ENCODE peak calls at places on chromosome 12, in five cellular contexts. F is sigmoid colon, E is fibroblast of lung, J is endodermal cell, G is PC-9. N is an unnamed sample.
A peak's percentile ranks its signal among the peaks of the same experiment; 100 is the strongest.

GRCh38 chr12:82426586-82426985 is 68.3 kb downstream of the METTL25 start:
- DNase-seq in F (no peak), E (no peak), J (peak; percentile 56), G (no peak), N (no peak)

GRCh38 chr12:120988658-120989057 is 10.3 kb downstream of the HNF1A start:
- DNase-seq in F (no peak), E (no peak), J (no peak), G (no peak), N (no peak)

GRCh38 chr12:122846622-122847515 is 11.6 kb downstream of the HIP1R start:
- DNase-seq in F (no peak), E (no peak), J (peak; percentile 51), G (no peak), N (no peak)

GRCh38 chr12:55757701-55758100 is 14.8 kb downstream of the GDF11 start:
- DNase-seq in F (no peak), E (no peak), J (no peak), G (no peak), N (no peak)

GRCh38 chr12:63070709-63071108 is 80.3 kb downstream of the AVPR1A start:
- DNase-seq in F (no peak), E (no peak), J (no peak), G (no peak), N (no peak)

GRCh38 chr12:111102062-111102735 is 181.8 kb upstream of the MYL2 start:
- DNase-seq in F (no peak), E (no peak), J (no peak), G (no peak), N (no peak)

GRCh38 chr12:28026701-28027100 is 54.2 kb upstream of the PTHLH start:
- DNase-seq in F (no peak), E (no peak), J (no peak), G (peak; percentile 43), N (no peak)

GRCh38 chr12:53128780-53129747 is 25.8 kb downstream of the SOAT2 start:
- DNase-seq in F (no peak), E (no peak), J (no peak), G (no peak), N (no peak)

GRCh38 chr12:112664569-112664968 is 127.0 kb upstream of the RPH3A start:
- DNase-seq in F (no peak), E (no peak), J (peak; percentile 85), G (peak; percentile 2), N (no peak)

GRCh38 chr12:32039917-32040575 is 66.6 kb upstream of the BICD1 start:
- DNase-seq in F (no peak), E (no peak), J (peak; percentile 60), G (no peak), N (no peak)

GRCh38 chr12:46547421-46548340 is 175.1 kb upstream of the SLC38A2 start:
- DNase-seq in F (no peak), E (no peak), J (no peak), G (peak; percentile 58), N (no peak)

GRCh38 chr12:57214398-57214781 is 2.2 kb upstream of the NXPH4 start:
- DNase-seq in F (no peak), E (peak; percentile 54), J (peak; percentile 95), G (peak; percentile 55), N (no peak)

GRCh38 chr12:79848321-79848720 is 86.6 kb downstream of the PPP1R12A start:
- DNase-seq in F (no peak), E (peak; percentile 64), J (no peak), G (no peak), N (no peak)

GRCh38 chr12:65655074-65655493 is 169.2 kb upstream of the HMGA2 start:
- DNase-seq in F (no peak), E (peak; percentile 76), J (no peak), G (no peak), N (no peak)

GRCh38 chr12:14260011-14260993 is 105.2 kb upstream of the ATF7IP start:
- DNase-seq in F (peak; percentile 96), E (peak; percentile 76), J (peak; percentile 98), G (peak; percentile 94), N (peak; percentile 81)

GRCh38 chr12:3315201-3315661 is 175.8 kb upstream of the PRMT8 start:
- DNase-seq in F (peak; percentile 87), E (peak; percentile 86), J (no peak), G (peak; percentile 94), N (no peak)

GRCh38 chr12:49796606-49797451 is 31.4 kb downstream of the NCKAP5L start:
- DNase-seq in F (peak; percentile 54), E (no peak), J (no peak), G (no peak), N (no peak)

GRCh38 chr12:93302331-93303229 is 75.1 kb upstream of the NUDT4 start:
- DNase-seq in F (no peak), E (peak; percentile 81), J (no peak), G (no peak), N (peak; percentile 82)

GRCh38 chr12:52239767-52240166 is 6.7 kb downstream of the KRT7 start:
- DNase-seq in F (peak; percentile 6), E (no peak), J (no peak), G (no peak), N (no peak)

GRCh38 chr12:7645395-7646177 is 20.1 kb downstream of the APOBEC1 start:
- DNase-seq in F (no peak), E (peak; percentile 46), J (peak; percentile 70), G (peak; percentile 21), N (no peak)

GRCh38 chr12:60168441-60168840 is 572.6 kb downstream of the SLC16A7 start:
- DNase-seq in F (no peak), E (no peak), J (no peak), G (no peak), N (no peak)

GRCh38 chr12:93832126-93832525 is 155.0 kb downstream of the CRADD start:
- DNase-seq in F (no peak), E (peak; percentile 39), J (no peak), G (no peak), N (no peak)

GRCh38 chr12:51972424-51972812 is 20.9 kb downstream of the ACVR1B start:
- DNase-seq in F (no peak), E (no peak), J (no peak), G (no peak), N (no peak)

GRCh38 chr12:90295858-90296257 is 587.2 kb upstream of the ATP2B1 start:
- DNase-seq in F (no peak), E (no peak), J (no peak), G (no peak), N (no peak)

GRCh38 chr12:6226701-6227096 is 26.5 kb downstream of the CD9 start:
- DNase-seq in F (peak; percentile 93), E (no peak), J (no peak), G (peak; percentile 28), N (no peak)

GRCh38 chr12:95740751-95741150 is 49.8 kb downstream of the NTN4 start:
- DNase-seq in F (no peak), E (no peak), J (no peak), G (no peak), N (no peak)

GRCh38 chr12:70828391-70828790 is 92.1 kb downstream of the PTPRR start:
- DNase-seq in F (no peak), E (peak; percentile 32), J (no peak), G (no peak), N (peak; percentile 74)

GRCh38 chr12:130111965-130112496 is 50.2 kb upstream of the FZD10 start:
- DNase-seq in F (no peak), E (no peak), J (no peak), G (no peak), N (no peak)

GRCh38 chr12:89273525-89273924 is 78.8 kb downstream of the DUSP6 start:
- DNase-seq in F (no peak), E (no peak), J (no peak), G (no peak), N (no peak)

GRCh38 chr12:76559277-76560082 is at the start of gene OSBPL8:
- DNase-seq in F (peak; percentile 97), E (peak; percentile 90), J (peak; percentile 100), G (peak; percentile 93), N (peak; percentile 71)

GRCh38 chr12:91851741-91852477 is 293.7 kb downstream of the BTG1 start:
- DNase-seq in F (no peak), E (no peak), J (no peak), G (no peak), N (no peak)

GRCh38 chr12:91853350-91854127 is 292.1 kb downstream of the BTG1 start:
- DNase-seq in F (no peak), E (no peak), J (no peak), G (no peak), N (no peak)

GRCh38 chr12:91852646-91853045 is 293.0 kb downstream of the BTG1 start:
- DNase-seq in F (no peak), E (peak; percentile 65), J (no peak), G (no peak), N (peak; percentile 12)

GRCh38 chr12:91858186-91858585 is 287.5 kb downstream of the BTG1 start:
- DNase-seq in F (no peak), E (no peak), J (no peak), G (no peak), N (no peak)

DNA sequence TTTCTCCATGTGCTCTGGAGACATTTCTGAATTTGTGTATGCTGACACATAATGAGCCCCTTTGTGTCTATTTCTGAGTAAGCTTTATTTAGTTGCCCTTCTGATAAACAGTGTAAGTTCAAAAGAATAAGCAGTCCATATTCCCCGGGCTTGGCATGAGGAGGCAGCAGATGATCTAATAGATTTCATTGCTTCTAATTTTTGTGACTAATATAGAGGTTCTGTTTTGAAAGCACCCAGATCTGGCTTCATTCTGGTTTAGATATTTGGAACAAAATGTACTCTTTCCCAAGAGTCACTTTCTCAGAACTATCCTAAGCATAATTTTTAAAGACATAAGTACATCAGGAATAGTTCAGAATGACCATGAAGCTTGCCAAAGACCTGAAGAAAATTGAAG is 290.9 kb downstream of the BTG1 start:
- DNase-seq in F (peak; percentile 73), E (peak; percentile 93), J (no peak), G (no peak), N (peak; percentile 74)
- H3K4me3 ChIP-seq in F (no peak overlapping the region), E (no peak overlapping the region), J (no peak overlapping the region), G (no peak overlapping the region), N (no peak overlapping the region)

GRCh38 chr12:108930756-108931155 is 50.9 kb downstream of the DAO start:
- DNase-seq in F (no peak), E (no peak), J (no peak), G (no peak), N (no peak)
- H3K4me3 ChIP-seq in F (no peak overlapping the region), E (no peak overlapping the region), J (no peak overlapping the region), G (no peak overlapping the region), N (no peak overlapping the region)

GRCh38 chr12:106581543-106582263 is 1.1 kb upstream of the RFX4 start:
- DNase-seq in F (no peak), E (no peak), J (peak; percentile 95), G (no peak), N (no peak)
- H3K4me3 ChIP-seq in F (no peak overlapping the region), E (no peak overlapping the region), J (no peak overlapping the region), G (no peak overlapping the region), N (no peak overlapping the region)

GRCh38 chr12:45075575-45076282 is 24.8 kb upstream of the DBX2 start:
- DNase-seq in F (no peak), E (no peak), J (no peak), G (no peak), N (no peak)

GRCh38 chr12:45077259-45077658 is 26.4 kb upstream of the DBX2 start:
- DNase-seq in F (no peak), E (no peak), J (no peak), G (no peak), N (no peak)

DNA sequence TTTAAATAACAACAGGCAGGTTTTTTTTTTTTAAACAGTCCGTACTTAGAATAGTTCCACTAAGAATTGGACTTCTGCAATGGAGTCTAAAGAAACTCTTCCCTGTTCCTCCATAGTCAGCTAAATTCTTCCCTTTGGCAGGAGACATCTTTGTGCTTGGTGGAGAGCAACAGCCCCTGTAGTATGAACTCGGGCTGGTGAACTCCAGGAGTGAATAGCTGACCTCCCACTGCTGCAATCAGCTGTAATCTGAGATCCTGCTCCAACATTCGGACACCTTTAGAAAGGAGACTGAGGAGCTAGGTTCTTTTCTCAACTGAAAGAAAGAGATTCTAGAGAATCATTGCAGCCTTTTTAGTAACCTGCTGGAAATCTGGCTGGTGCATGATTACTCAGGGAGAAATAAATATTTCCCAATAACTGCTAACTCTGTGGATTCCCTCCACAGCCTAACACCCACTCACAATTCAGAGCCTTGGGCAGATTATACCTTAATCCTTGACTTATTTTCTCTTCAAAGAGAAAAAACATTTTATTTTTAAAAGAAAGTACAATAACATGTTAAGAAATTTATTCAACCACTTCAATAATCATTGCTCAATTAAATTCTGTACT is 25.6 kb upstream of the DBX2 start:
- DNase-seq in F (no peak), E (no peak), J (peak; percentile 81), G (no peak), N (no peak)
- H3K4me3 ChIP-seq in F (no peak overlapping the region), E (no peak overlapping the region), J (no peak overlapping the region), G (no peak overlapping the region), N (no peak overlapping the region)